ENCODE peak calls at places on chromosome 7, in eight cellular contexts. U, J, W, K, V, Y, H and P are unnamed samples.

GRCh38 chr7:151875862-151876111 is 1.1 kb downstream of the PRKAG2 start:
- DNase-seq in H (no peak), K (no peak), V (peak), Y (no peak), U (no peak), J (no peak), W (no peak), P (no peak)

GRCh38 chr7:90666186-90666585 is 70.1 kb downstream of the CDK14 start:
- DNase-seq in Y (no peak), K (no peak), V (no peak), J (no peak), W (no peak), U (no peak), H (no peak), P (no peak)

GRCh38 chr7:153507885-153508284 is 544.3 kb upstream of the DPP6 start:
- DNase-seq in Y (no peak), H (no peak), U (no peak), W (no peak), K (no peak), V (no peak), J (no peak), P (no peak)

GRCh38 chr7:131218727-131219128 is 108.9 kb upstream of the MKLN1 start:
- DNase-seq in J (no peak), H (peak), V (no peak), U (no peak), Y (no peak), K (no peak), W (no peak), P (no peak)

GRCh38 chr7:44881610-44882009 is 3.7 kb downstream of the PURB start:
- DNase-seq in H (no peak), U (no peak), Y (no peak), K (no peak), W (no peak), V (peak), J (no peak), P (no peak)

GRCh38 chr7:130667593-130668257 is 823 bp downstream of the COPG2 start:
- DNase-seq in U (no peak), J (no peak), H (peak), K (peak), V (peak), W (no peak), Y (no peak), P (peak)

GRCh38 chr7:100584046-100584676 is 1.8 kb downstream of the LRCH4 start:
- DNase-seq in W (no peak), U (no peak), H (no peak), V (no peak), K (no peak), J (no peak), Y (no peak), P (no peak)

GRCh38 chr7:55594414-55594813 is 22.1 kb upstream of the VOPP1 start:
- DNase-seq in U (no peak), K (no peak), V (no peak), W (no peak), Y (no peak), H (no peak), J (no peak), P (no peak)

GRCh38 chr7:81233208-81233940 is 314.5 kb upstream of the SEMA3C start:
- DNase-seq in W (no peak), Y (no peak), J (no peak), U (no peak), H (no peak), K (no peak), V (no peak), P (no peak)

GRCh38 chr7:110645616-110646015 is 445.3 kb upstream of the LRRN3 start:
- DNase-seq in H (no peak), Y (no peak), W (no peak), K (no peak), V (no peak), J (no peak), U (no peak), P (no peak)

GRCh38 chr7:7114575-7115291 is 67.6 kb upstream of the C1GALT1 start:
- DNase-seq in J (peak), Y (no peak), V (no peak), K (peak), W (no peak), U (no peak), H (no peak), P (no peak)

GRCh38 chr7:114085592-114086490 is 167.0 kb upstream of the PPP1R3A start:
- DNase-seq in W (no peak), Y (no peak), H (peak), V (peak), U (peak), J (peak), K (peak), P (no peak)

GRCh38 chr7:70334883-70335282 is 736.6 kb downstream of the AUTS2 start:
- DNase-seq in J (no peak), V (no peak), K (no peak), W (no peak), H (peak), U (no peak), Y (no peak), P (peak)

GRCh38 chr7:124800386-124800785 is 34.8 kb upstream of the GPR37 start:
- DNase-seq in K (no peak), H (no peak), U (no peak), J (no peak), W (no peak), Y (no peak), V (no peak), P (no peak)

GRCh38 chr7:100435401-100436304 is 644 bp downstream of the PPP1R35 start:
- DNase-seq in J (peak), Y (no peak), H (peak), V (peak), U (peak), W (no peak), K (peak), P (peak)

GRCh38 chr7:5223646-5224340 is 33.8 kb downstream of the WIPI2 start:
- DNase-seq in W (no peak), J (no peak), U (no peak), K (no peak), Y (no peak), H (no peak), V (no peak), P (no peak)

GRCh38 chr7:122415510-122415909 is 111.0 kb upstream of the FEZF1 start:
- DNase-seq in W (no peak), Y (no peak), K (no peak), J (no peak), U (no peak), V (no peak), H (no peak), P (no peak)

GRCh38 chr7:2373646-2374045 is 19.0 kb downstream of the EIF3B start:
- DNase-seq in J (no peak), Y (no peak), K (no peak), H (no peak), V (no peak), U (no peak), W (no peak), P (no peak)

GRCh38 chr7:40697653-40698052 is 562.8 kb downstream of the SUGCT start:
- DNase-seq in U (peak), K (no peak), H (no peak), W (no peak), J (no peak), Y (no peak), V (peak), P (no peak)

GRCh38 chr7:133365892-133366291 is 113.0 kb downstream of the EXOC4 start:
- DNase-seq in K (no peak), J (no peak), V (peak), Y (no peak), U (no peak), H (no peak), W (no peak), P (no peak)

GRCh38 chr7:128879461-128879938 is 16.8 kb downstream of the ATP6V1F start:
- DNase-seq in V (no peak), J (no peak), W (no peak), Y (no peak), U (no peak), K (no peak), H (no peak), P (no peak)

GRCh38 chr7:74502216-74502891 is 48.6 kb downstream of the GTF2IRD1 start:
- DNase-seq in J (no peak), U (no peak), Y (no peak), W (no peak), K (no peak), V (peak), H (no peak), P (no peak)

GRCh38 chr7:155260498-155260872 is 37.2 kb upstream of the INSIG1 start:
- DNase-seq in W (no peak), J (no peak), H (no peak), K (no peak), Y (no peak), U (no peak), V (no peak), P (no peak)

GRCh38 chr7:108135446-108136190 is 5.5 kb upstream of the LAMB4 start:
- DNase-seq in W (no peak), V (no peak), Y (no peak), H (peak), U (no peak), J (no peak), K (no peak), P (peak)

GRCh38 chr7:2934211-2934731 is 90.2 kb upstream of the GNA12 start:
- DNase-seq in H (no peak), Y (peak), U (peak), W (peak), J (peak), K (no peak), V (peak), P (no peak)

GRCh38 chr7:135428011-135428410 is 81.9 kb downstream of the CNOT4 start:
- DNase-seq in Y (no peak), V (no peak), W (no peak), J (no peak), H (no peak), K (no peak), U (no peak), P (no peak)